ENCODE peak calls at places on chromosomes 7 and 10, in four cellular contexts. One of them, this sample, is unnamed.
A peak's percentile ranks its signal among the peaks of the same experiment; 100 is the strongest.

GRCh38 chr10:52409928-52410327 is 95.8 kb downstream of the DKK1 start:
- DNase-seq in H9: no peak
- DNase-seq in B cell: no peak
- DNase-seq in NCI-H1694 treated with DMSO at 0.1 percent for 48 hours: no peak
- DNase-seq in this sample: peak; percentile 6

GRCh38 chr7:106768324-106768751 is 96.7 kb upstream of the PIK3CG start:
- DNase-seq in H9: no peak
- DNase-seq in B cell: no peak
- DNase-seq in NCI-H1694 treated with DMSO at 0.1 percent for 48 hours: no peak
- DNase-seq in this sample: no peak

GRCh38 chr7:55065511-55066229 is 46.9 kb downstream of the EGFR start:
- DNase-seq in H9: peak; percentile 40
- DNase-seq in B cell: no peak
- DNase-seq in NCI-H1694 treated with DMSO at 0.1 percent for 48 hours: no peak
- DNase-seq in this sample: peak; percentile 83

GRCh38 chr10:3668961-3669330 is 116.1 kb downstream of the KLF6 start:
- DNase-seq in H9: no peak
- DNase-seq in B cell: no peak
- DNase-seq in NCI-H1694 treated with DMSO at 0.1 percent for 48 hours: no peak
- DNase-seq in this sample: no peak

GRCh38 chr7:103912906-103913610 is 76.4 kb downstream of the RELN start:
- DNase-seq in H9: no peak
- DNase-seq in B cell: no peak
- DNase-seq in NCI-H1694 treated with DMSO at 0.1 percent for 48 hours: no peak
- DNase-seq in this sample: no peak

GRCh38 chr7:6558837-6559236 is 7.6 kb upstream of the GRID2IP start:
- DNase-seq in H9: peak; percentile 81
- DNase-seq in B cell: no peak
- DNase-seq in NCI-H1694 treated with DMSO at 0.1 percent for 48 hours: peak; percentile 52
- DNase-seq in this sample: peak; percentile 51

GRCh38 chr10:18473424-18474110 is 177.8 kb downstream of the NSUN6 start:
- DNase-seq in H9: no peak
- DNase-seq in B cell: no peak
- DNase-seq in NCI-H1694 treated with DMSO at 0.1 percent for 48 hours: no peak
- DNase-seq in this sample: no peak

GRCh38 chr7:117034851-117035462 is 81.7 kb downstream of the ST7 start:
- DNase-seq in H9: no peak
- DNase-seq in B cell: no peak
- DNase-seq in NCI-H1694 treated with DMSO at 0.1 percent for 48 hours: no peak
- DNase-seq in this sample: no peak

GRCh38 chr7:32070406-32071360 is at the start of gene PDE1C:
- DNase-seq in H9: peak; percentile 56
- DNase-seq in B cell: no peak
- DNase-seq in NCI-H1694 treated with DMSO at 0.1 percent for 48 hours: peak; percentile 30
- DNase-seq in this sample: no peak